ENCODE peak calls at places on chromosomes 6 and 20, in nine cellular contexts. One of them, this sample, is unnamed.
A peak's percentile ranks its signal among the peaks of the same experiment; 100 is the strongest.

GRCh38 chr6:106002005-106002404 is 84.1 kb upstream of the PRDM1 start:
- DNase-seq in HCT116: no peak
- DNase-seq in CD4-positive, alpha-beta memory T cell: no peak
- DNase-seq in small intestine: no peak
- DNase-seq in breast epithelium: no peak
- DNase-seq in adrenal gland: no peak
- DNase-seq in tibial nerve: no peak
- DNase-seq in heart right ventricle: no peak
- DNase-seq in IMR-90: no peak
- DNase-seq in this sample: no peak

GRCh38 chr6:132937466-132937906 is 123.1 kb downstream of the RPS12 start:
- DNase-seq in IMR-90: peak; percentile 44
- DNase-seq in tibial nerve: no peak
- DNase-seq in small intestine: peak; percentile 33
- DNase-seq in adrenal gland: peak; percentile 68
- DNase-seq in HCT116: peak; percentile 57
- DNase-seq in CD4-positive, alpha-beta memory T cell: no peak
- DNase-seq in heart right ventricle: no peak
- DNase-seq in breast epithelium: peak; percentile 57
- DNase-seq in this sample: peak; percentile 70

GRCh38 chr6:21987501-21987957 is 309.3 kb downstream of the PRL start:
- DNase-seq in IMR-90: peak; percentile 97
- DNase-seq in breast epithelium: peak; percentile 55
- DNase-seq in small intestine: peak; percentile 70
- DNase-seq in CD4-positive, alpha-beta memory T cell: no peak
- DNase-seq in HCT116: peak; percentile 58
- DNase-seq in heart right ventricle: peak; percentile 43
- DNase-seq in tibial nerve: peak; percentile 28
- DNase-seq in adrenal gland: peak; percentile 92
- DNase-seq in this sample: peak; percentile 85

GRCh38 chr6:163992701-163993100 is 578.2 kb downstream of the QKI start:
- DNase-seq in tibial nerve: no peak
- DNase-seq in heart right ventricle: no peak
- DNase-seq in HCT116: no peak
- DNase-seq in small intestine: no peak
- DNase-seq in CD4-positive, alpha-beta memory T cell: no peak
- DNase-seq in adrenal gland: no peak
- DNase-seq in IMR-90: no peak
- DNase-seq in breast epithelium: no peak
- DNase-seq in this sample: no peak

GRCh38 chr6:25842526-25842925 is 10.7 kb upstream of the SLC17A1 start:
- DNase-seq in breast epithelium: no peak
- DNase-seq in HCT116: no peak
- DNase-seq in IMR-90: no peak
- DNase-seq in adrenal gland: no peak
- DNase-seq in small intestine: no peak
- DNase-seq in tibial nerve: no peak
- DNase-seq in CD4-positive, alpha-beta memory T cell: no peak
- DNase-seq in heart right ventricle: no peak
- DNase-seq in this sample: no peak

GRCh38 chr6:43996614-43997341 is 130.5 kb downstream of the MRPL14 start:
- DNase-seq in breast epithelium: no peak
- DNase-seq in HCT116: no peak
- DNase-seq in tibial nerve: no peak
- DNase-seq in adrenal gland: no peak
- DNase-seq in CD4-positive, alpha-beta memory T cell: no peak
- DNase-seq in heart right ventricle: no peak
- DNase-seq in small intestine: no peak
- DNase-seq in IMR-90: no peak
- DNase-seq in this sample: no peak

GRCh38 chr6:88251261-88251660 is 85.1 kb upstream of the CNR1 start:
- DNase-seq in breast epithelium: no peak
- DNase-seq in tibial nerve: no peak
- DNase-seq in heart right ventricle: no peak
- DNase-seq in CD4-positive, alpha-beta memory T cell: no peak
- DNase-seq in HCT116: no peak
- DNase-seq in adrenal gland: no peak
- DNase-seq in small intestine: no peak
- DNase-seq in IMR-90: no peak
- DNase-seq in this sample: no peak

GRCh38 chr6:20691185-20691584 is 156.9 kb downstream of the CDKAL1 start:
- DNase-seq in breast epithelium: no peak
- DNase-seq in HCT116: no peak
- DNase-seq in heart right ventricle: no peak
- DNase-seq in adrenal gland: no peak
- DNase-seq in tibial nerve: no peak
- DNase-seq in IMR-90: no peak
- DNase-seq in CD4-positive, alpha-beta memory T cell: no peak
- DNase-seq in small intestine: no peak
- DNase-seq in this sample: no peak

GRCh38 chr20:5781798-5782750 is 31.9 kb downstream of the SHLD1 start:
- DNase-seq in small intestine: peak; percentile 91
- DNase-seq in heart right ventricle: no peak
- DNase-seq in tibial nerve: no peak
- DNase-seq in CD4-positive, alpha-beta memory T cell: no peak
- DNase-seq in adrenal gland: no peak
- DNase-seq in HCT116: no peak
- DNase-seq in IMR-90: no peak
- DNase-seq in breast epithelium: no peak
- DNase-seq in this sample: no peak

GRCh38 chr6:118886641-118887040 is 7.3 kb upstream of the ASF1A start:
- DNase-seq in CD4-positive, alpha-beta memory T cell: no peak
- DNase-seq in breast epithelium: no peak
- DNase-seq in IMR-90: no peak
- DNase-seq in small intestine: no peak
- DNase-seq in tibial nerve: no peak
- DNase-seq in heart right ventricle: no peak
- DNase-seq in HCT116: no peak
- DNase-seq in adrenal gland: no peak
- DNase-seq in this sample: no peak

GRCh38 chr20:24701027-24701426 is 231.6 kb downstream of the SYNDIG1 start:
- DNase-seq in adrenal gland: no peak
- DNase-seq in HCT116: no peak
- DNase-seq in small intestine: no peak
- DNase-seq in IMR-90: no peak
- DNase-seq in heart right ventricle: no peak
- DNase-seq in CD4-positive, alpha-beta memory T cell: no peak
- DNase-seq in breast epithelium: no peak
- DNase-seq in tibial nerve: no peak
- DNase-seq in this sample: no peak

GRCh38 chr20:16974080-16974854 is 226.1 kb downstream of the OTOR start:
- DNase-seq in adrenal gland: no peak
- DNase-seq in CD4-positive, alpha-beta memory T cell: no peak
- DNase-seq in small intestine: no peak
- DNase-seq in IMR-90: no peak
- DNase-seq in breast epithelium: no peak
- DNase-seq in heart right ventricle: no peak
- DNase-seq in HCT116: no peak
- DNase-seq in tibial nerve: no peak
- DNase-seq in this sample: no peak

GRCh38 chr20:57908226-57908625 is 198.4 kb upstream of the PMEPA1 start:
- DNase-seq in IMR-90: no peak
- DNase-seq in heart right ventricle: no peak
- DNase-seq in breast epithelium: no peak
- DNase-seq in adrenal gland: no peak
- DNase-seq in HCT116: no peak
- DNase-seq in tibial nerve: no peak
- DNase-seq in CD4-positive, alpha-beta memory T cell: no peak
- DNase-seq in small intestine: no peak
- DNase-seq in this sample: no peak

GRCh38 chr6:158808918-158809678 is 10.1 kb downstream of the EZR start:
- DNase-seq in IMR-90: no peak
- DNase-seq in HCT116: no peak
- DNase-seq in tibial nerve: no peak
- DNase-seq in adrenal gland: peak; percentile 54
- DNase-seq in breast epithelium: no peak
- DNase-seq in heart right ventricle: no peak
- DNase-seq in CD4-positive, alpha-beta memory T cell: peak; percentile 72
- DNase-seq in small intestine: no peak
- DNase-seq in this sample: no peak

GRCh38 chr6:157235600-157236039 is 87.7 kb downstream of the TMEM242 start:
- DNase-seq in adrenal gland: peak; percentile 76
- DNase-seq in heart right ventricle: peak; percentile 58
- DNase-seq in tibial nerve: no peak
- DNase-seq in small intestine: peak; percentile 50
- DNase-seq in IMR-90: peak; percentile 33
- DNase-seq in CD4-positive, alpha-beta memory T cell: peak; percentile 62
- DNase-seq in HCT116: no peak
- DNase-seq in breast epithelium: no peak
- DNase-seq in this sample: peak; percentile 54

GRCh38 chr20:56155625-56156024 is 92.9 kb upstream of the MC3R start:
- DNase-seq in heart right ventricle: no peak
- DNase-seq in breast epithelium: no peak
- DNase-seq in HCT116: no peak
- DNase-seq in small intestine: no peak
- DNase-seq in tibial nerve: no peak
- DNase-seq in CD4-positive, alpha-beta memory T cell: no peak
- DNase-seq in IMR-90: no peak
- DNase-seq in adrenal gland: no peak
- DNase-seq in this sample: no peak
- H3K9me3 ChIP-seq in heart right ventricle: no peaks in the 10 kb centered on the region
- H3K9me3 ChIP-seq in breast epithelium: no peaks in the 10 kb centered on the region
- H3K9me3 ChIP-seq in HCT116: peaks cover 12% of the 10 kb centered on the region
- H3K9me3 ChIP-seq in small intestine: peaks cover 1% of the 10 kb centered on the region
- H3K9me3 ChIP-seq in tibial nerve: no peaks in the 10 kb centered on the region
- H3K9me3 ChIP-seq in CD4-positive, alpha-beta memory T cell: no peaks in the 10 kb centered on the region
- H3K9me3 ChIP-seq in IMR-90: peaks cover 40% of the 10 kb centered on the region
- H3K9me3 ChIP-seq in adrenal gland: no peaks in the 10 kb centered on the region
- H3K9me3 ChIP-seq in this sample: no peaks in the 10 kb centered on the region

GRCh38 chr20:44746367-44747165 is 901 bp downstream of the KCNK15 start:
- DNase-seq in heart right ventricle: no peak
- DNase-seq in CD4-positive, alpha-beta memory T cell: no peak
- DNase-seq in small intestine: peak; percentile 43
- DNase-seq in breast epithelium: no peak
- DNase-seq in IMR-90: no peak
- DNase-seq in HCT116: no peak
- DNase-seq in tibial nerve: no peak
- DNase-seq in adrenal gland: no peak
- DNase-seq in this sample: no peak
- H3K27me3 ChIP-seq in heart right ventricle: peaks cover 14% of the 10 kb centered on the region
- H3K27me3 ChIP-seq in CD4-positive, alpha-beta memory T cell: peaks cover 11% of the 10 kb centered on the region
- H3K27me3 ChIP-seq in small intestine: no peaks in the 10 kb centered on the region
- H3K27me3 ChIP-seq in breast epithelium: no peaks in the 10 kb centered on the region
- H3K27me3 ChIP-seq in IMR-90: peaks cover 84% of the 10 kb centered on the region
- H3K27me3 ChIP-seq in HCT116: no peaks in the 10 kb centered on the region
- H3K27me3 ChIP-seq in tibial nerve: peaks cover 19% of the 10 kb centered on the region
- H3K27me3 ChIP-seq in adrenal gland: peaks cover 11% of the 10 kb centered on the region
- H3K27me3 ChIP-seq in this sample: no peaks in the 10 kb centered on the region

GRCh38 chr6:56489559-56489958 is 153.1 kb downstream of the DST start:
- DNase-seq in IMR-90: no peak
- DNase-seq in breast epithelium: no peak
- DNase-seq in HCT116: no peak
- DNase-seq in tibial nerve: no peak
- DNase-seq in small intestine: no peak
- DNase-seq in heart right ventricle: no peak
- DNase-seq in adrenal gland: no peak
- DNase-seq in CD4-positive, alpha-beta memory T cell: no peak
- DNase-seq in this sample: no peak
- H3K36me3 ChIP-seq in IMR-90: peaks cover 37% of the 10 kb centered on the region
- H3K36me3 ChIP-seq in breast epithelium: no peaks in the 10 kb centered on the region
- H3K36me3 ChIP-seq in HCT116: peaks cover 13% of the 10 kb centered on the region
- H3K36me3 ChIP-seq in tibial nerve: no peaks in the 10 kb centered on the region
- H3K36me3 ChIP-seq in small intestine: peaks cover 7% of the 10 kb centered on the region
- H3K36me3 ChIP-seq in heart right ventricle: peaks cover 100% of the 10 kb centered on the region
- H3K36me3 ChIP-seq in adrenal gland: no peaks in the 10 kb centered on the region
- H3K36me3 ChIP-seq in CD4-positive, alpha-beta memory T cell: no peaks in the 10 kb centered on the region
- H3K36me3 ChIP-seq in this sample: no peaks in the 10 kb centered on the region

DNA sequence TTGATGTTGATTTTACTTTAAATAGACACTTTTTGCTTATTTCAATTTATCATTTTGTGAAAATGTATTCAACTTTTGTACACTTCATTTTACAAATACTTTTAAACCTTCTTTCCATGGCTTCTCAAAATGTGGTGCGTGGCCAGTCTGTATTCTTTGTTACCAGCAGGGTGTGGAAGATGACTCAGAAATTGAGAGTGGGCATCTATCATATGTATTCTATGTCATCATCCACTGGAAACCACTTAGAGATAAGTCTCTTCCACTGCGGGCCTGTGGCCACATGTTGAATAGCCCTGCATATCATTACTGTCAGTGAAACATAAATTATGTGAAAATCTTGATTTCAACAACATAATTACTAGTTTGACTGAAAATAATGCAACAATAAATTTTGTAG is 52.6 kb upstream of the MC3R start:
- DNase-seq in IMR-90: no peak
- DNase-seq in adrenal gland: no peak
- DNase-seq in breast epithelium: no peak
- DNase-seq in CD4-positive, alpha-beta memory T cell: no peak
- DNase-seq in small intestine: no peak
- DNase-seq in heart right ventricle: no peak
- DNase-seq in HCT116: no peak
- DNase-seq in tibial nerve: no peak
- DNase-seq in this sample: no peak
- H3K9me3 ChIP-seq in IMR-90: peaks cover 15% of the 10 kb centered on the region
- H3K9me3 ChIP-seq in adrenal gland: no peaks in the 10 kb centered on the region
- H3K9me3 ChIP-seq in breast epithelium: peaks cover 18% of the 10 kb centered on the region
- H3K9me3 ChIP-seq in CD4-positive, alpha-beta memory T cell: peaks cover 9% of the 10 kb centered on the region
- H3K9me3 ChIP-seq in small intestine: peaks cover 3% of the 10 kb centered on the region
- H3K9me3 ChIP-seq in heart right ventricle: peaks cover 20% of the 10 kb centered on the region
- H3K9me3 ChIP-seq in HCT116: peaks cover 13% of the 10 kb centered on the region
- H3K9me3 ChIP-seq in tibial nerve: no peaks in the 10 kb centered on the region
- H3K9me3 ChIP-seq in this sample: no peaks in the 10 kb centered on the region

GRCh38 chr20:63033635-63034510 is 27.1 kb upstream of the BHLHE23 start:
- DNase-seq in HCT116: no peak
- DNase-seq in adrenal gland: no peak
- DNase-seq in small intestine: no peak
- DNase-seq in IMR-90: no peak
- DNase-seq in tibial nerve: no peak
- DNase-seq in CD4-positive, alpha-beta memory T cell: no peak
- DNase-seq in breast epithelium: no peak
- DNase-seq in heart right ventricle: peak; percentile 1
- DNase-seq in this sample: no peak
- H3K27me3 ChIP-seq in HCT116: no peaks in the 10 kb centered on the region
- H3K27me3 ChIP-seq in adrenal gland: peaks cover 45% of the 10 kb centered on the region
- H3K27me3 ChIP-seq in small intestine: no peaks in the 10 kb centered on the region
- H3K27me3 ChIP-seq in IMR-90: peaks cover 46% of the 10 kb centered on the region
- H3K27me3 ChIP-seq in tibial nerve: peaks cover 92% of the 10 kb centered on the region
- H3K27me3 ChIP-seq in CD4-positive, alpha-beta memory T cell: no peaks in the 10 kb centered on the region
- H3K27me3 ChIP-seq in breast epithelium: peaks cover 4% of the 10 kb centered on the region
- H3K27me3 ChIP-seq in heart right ventricle: peaks cover 81% of the 10 kb centered on the region
- H3K27me3 ChIP-seq in this sample: no peaks in the 10 kb centered on the region

This sample was measured in testis.